ENCODE peak calls at places on chromosome 13, in seven cellular contexts. L is uterus, R is tibial nerve, C is osteoblast, T is astrocyte, W is fibroblast of mammary gland, J is B cell. G is an unnamed sample.

GRCh38 chr13:109394311-109394988 is 391.9 kb downstream of the IRS2 start:
- DNase-seq in L (no peak), R (no peak), C (no peak), T (no peak), W (peak), J (no peak), G (no peak)

GRCh38 chr13:103539265-103539664 is 473.0 kb upstream of the SLC10A2 start:
- DNase-seq in L (no peak), R (no peak), C (no peak), T (no peak), W (no peak), J (no peak), G (no peak)

GRCh38 chr13:95588721-95589120 is 36.2 kb downstream of the CLDN10 start:
- DNase-seq in L (no peak), R (no peak), C (peak), T (peak), W (peak), J (no peak), G (peak)

GRCh38 chr13:97122381-97122996 is 99.6 kb upstream of the MBNL2 start:
- DNase-seq in L (no peak), R (no peak), C (peak), T (peak), W (peak), J (no peak), G (peak)

GRCh38 chr13:79775830-79776229 is 294.9 kb downstream of the NDFIP2 start:
- DNase-seq in L (no peak), R (no peak), C (peak), T (peak), W (peak), J (peak), G (peak)

GRCh38 chr13:25980255-25980654 is 71.6 kb downstream of the SHISA2 start:
- DNase-seq in L (no peak), R (no peak), C (peak), T (no peak), W (no peak), J (no peak), G (peak)

GRCh38 chr13:108494991-108495661 is 134.3 kb upstream of the MYO16 start:
- DNase-seq in L (no peak), R (no peak), C (no peak), T (no peak), W (no peak), J (no peak), G (no peak)

GRCh38 chr13:72448082-72448481 is 279.3 kb downstream of the MZT1 start:
- DNase-seq in L (no peak), R (no peak), C (no peak), T (no peak), W (no peak), J (no peak), G (no peak)

DNA sequence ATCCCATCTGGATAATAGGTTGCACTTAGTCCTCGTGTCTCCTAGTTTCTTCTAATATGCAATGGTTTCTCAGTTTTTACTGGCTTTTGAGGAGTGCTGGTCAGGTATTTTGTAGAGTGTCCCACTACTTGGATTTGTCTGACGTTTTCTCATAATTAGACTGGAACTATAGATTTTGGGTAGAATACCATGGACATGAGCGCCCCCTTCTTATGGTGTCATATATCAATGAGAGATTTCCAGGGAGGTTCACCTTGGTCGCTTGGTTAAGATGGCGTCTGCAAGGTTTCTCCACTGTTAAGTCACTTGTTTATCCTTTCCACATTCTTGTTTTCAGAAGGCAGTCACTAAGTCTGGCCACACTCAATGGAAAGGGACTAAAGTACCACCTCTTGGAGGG is 6.7 kb downstream of the SOHLH2 start:
- DNase-seq in L (no peak), R (no peak), C (no peak), T (no peak), W (peak), J (no peak), G (peak)
- TF ChIP-seq CTCF in L (no peak), R (no peak), C (peak), T (no peak), W (peak), J (no peak), G (peak)

GRCh38 chr13:28268800-28269223 is 130.5 kb downstream of the PAN3 start:
- DNase-seq in L (no peak), R (no peak), C (no peak), T (no peak), W (no peak), J (peak), G (no peak)
- TF ChIP-seq CTCF in L (no peak), R (no peak), C (no peak), T (no peak), W (no peak), J (no peak), G (no peak)

GRCh38 chr13:51768976-51769375 is 35.0 kb downstream of the DHRS12 start:
- DNase-seq in L (no peak), R (no peak), C (no peak), T (no peak), W (no peak), J (no peak), G (no peak)

GRCh38 chr13:51765142-51765515 is 38.8 kb downstream of the DHRS12 start:
- DNase-seq in L (no peak), R (no peak), C (no peak), T (no peak), W (no peak), J (no peak), G (no peak)

GRCh38 chr13:51769455-51770127 is 34.4 kb downstream of the DHRS12 start:
- DNase-seq in L (peak), R (peak), C (peak), T (no peak), W (peak), J (no peak), G (peak)

GRCh38 chr13:51768378-51768921 is 35.5 kb downstream of the DHRS12 start:
- DNase-seq in L (no peak), R (no peak), C (peak), T (no peak), W (no peak), J (no peak), G (no peak)

GRCh38 chr13:51767100-51767499 is 36.9 kb downstream of the DHRS12 start:
- DNase-seq in L (no peak), R (no peak), C (no peak), T (no peak), W (no peak), J (no peak), G (no peak)
- TF ChIP-seq CTCF in L (no peak), R (no peak), C (no peak), T (no peak), W (peak), J (no peak), G (no peak)

GRCh38 chr13:21615427-21615826 is 11.5 kb upstream of the MICU2 start:
- DNase-seq in L (no peak), R (no peak), C (no peak), T (no peak), W (no peak), J (no peak), G (no peak)
- TF ChIP-seq CTCF in L (no peak), R (no peak), C (no peak), T (no peak), W (no peak), J (no peak), G (no peak)

GRCh38 chr13:24313449-24313848 is 4.1 kb downstream of the C1QTNF9 start:
- DNase-seq in L (no peak), R (no peak), C (no peak), T (no peak), W (peak), J (no peak), G (peak)
- TF ChIP-seq CTCF in L (peak), R (peak), C (peak), T (peak), W (peak), J (no peak), G (peak)

GRCh38 chr13:35630551-35631275 is 154.2 kb upstream of the MAB21L1 start:
- DNase-seq in L (no peak), R (no peak), C (no peak), T (peak), W (peak), J (no peak), G (peak)
- TF ChIP-seq CTCF in L (peak), R (peak), C (peak), T (peak), W (peak), J (peak), G (peak)

G was measured in MCF 10A.